ENCODE peak calls at places on chromosomes 7 and 10, in nine cellular contexts. One of them, this sample, is unnamed.

GRCh38 chr7:1531979-1532455 is 1.5 kb downstream of the MAFK start:
- DNase-seq in CD4-positive, alpha-beta T cell: no peak
- DNase-seq in DMS153: peak
- DNase-seq in T-helper 2 cell: no peak
- DNase-seq in tibial nerve: no peak
- DNase-seq in stimulated activated CD8-positive, alpha-beta memory T cell treated with anti-CD3 and anti-CD28 coated beads, Interleukin-7, amount 100 ng/mL, for 1 hour: no peak
- DNase-seq in caudate nucleus: no peak
- DNase-seq in DMS79: peak
- DNase-seq in pons: no peak
- DNase-seq in this sample: no peak

GRCh38 chr7:46450425-46450824 is 529.4 kb upstream of the IGFBP3 start:
- DNase-seq in CD4-positive, alpha-beta T cell: no peak
- DNase-seq in DMS153: no peak
- DNase-seq in T-helper 2 cell: no peak
- DNase-seq in tibial nerve: no peak
- DNase-seq in stimulated activated CD8-positive, alpha-beta memory T cell treated with anti-CD3 and anti-CD28 coated beads, Interleukin-7, amount 100 ng/mL, for 1 hour: no peak
- DNase-seq in caudate nucleus: no peak
- DNase-seq in DMS79: no peak
- DNase-seq in pons: no peak
- DNase-seq in this sample: no peak

GRCh38 chr10:44575601-44576380 is 190.9 kb upstream of the CXCL12 start:
- DNase-seq in CD4-positive, alpha-beta T cell: no peak
- DNase-seq in DMS153: no peak
- DNase-seq in T-helper 2 cell: no peak
- DNase-seq in tibial nerve: no peak
- DNase-seq in stimulated activated CD8-positive, alpha-beta memory T cell treated with anti-CD3 and anti-CD28 coated beads, Interleukin-7, amount 100 ng/mL, for 1 hour: no peak
- DNase-seq in caudate nucleus: no peak
- DNase-seq in DMS79: no peak
- DNase-seq in pons: no peak
- DNase-seq in this sample: no peak

GRCh38 chr10:5744849-5745248 is 60.2 kb downstream of the TASOR2 start:
- DNase-seq in CD4-positive, alpha-beta T cell: no peak
- DNase-seq in DMS153: no peak
- DNase-seq in T-helper 2 cell: no peak
- DNase-seq in tibial nerve: no peak
- DNase-seq in stimulated activated CD8-positive, alpha-beta memory T cell treated with anti-CD3 and anti-CD28 coated beads, Interleukin-7, amount 100 ng/mL, for 1 hour: no peak
- DNase-seq in caudate nucleus: no peak
- DNase-seq in DMS79: no peak
- DNase-seq in pons: no peak
- DNase-seq in this sample: no peak

GRCh38 chr10:84118395-84119006 is 20.8 kb upstream of the GHITM start:
- DNase-seq in CD4-positive, alpha-beta T cell: no peak
- DNase-seq in DMS153: no peak
- DNase-seq in T-helper 2 cell: no peak
- DNase-seq in tibial nerve: no peak
- DNase-seq in stimulated activated CD8-positive, alpha-beta memory T cell treated with anti-CD3 and anti-CD28 coated beads, Interleukin-7, amount 100 ng/mL, for 1 hour: no peak
- DNase-seq in caudate nucleus: no peak
- DNase-seq in DMS79: no peak
- DNase-seq in pons: no peak
- DNase-seq in this sample: no peak

GRCh38 chr10:74018241-74018640 is 20.3 kb downstream of the VCL start:
- DNase-seq in CD4-positive, alpha-beta T cell: no peak
- DNase-seq in DMS153: no peak
- DNase-seq in T-helper 2 cell: no peak
- DNase-seq in tibial nerve: no peak
- DNase-seq in stimulated activated CD8-positive, alpha-beta memory T cell treated with anti-CD3 and anti-CD28 coated beads, Interleukin-7, amount 100 ng/mL, for 1 hour: no peak
- DNase-seq in caudate nucleus: no peak
- DNase-seq in DMS79: no peak
- DNase-seq in pons: no peak
- DNase-seq in this sample: no peak

GRCh38 chr10:31864834-31865518 is 63.7 kb downstream of the ARHGAP12 start:
- DNase-seq in CD4-positive, alpha-beta T cell: no peak
- DNase-seq in DMS153: no peak
- DNase-seq in T-helper 2 cell: no peak
- DNase-seq in tibial nerve: no peak
- DNase-seq in stimulated activated CD8-positive, alpha-beta memory T cell treated with anti-CD3 and anti-CD28 coated beads, Interleukin-7, amount 100 ng/mL, for 1 hour: no peak
- DNase-seq in caudate nucleus: no peak
- DNase-seq in DMS79: no peak
- DNase-seq in pons: peak
- DNase-seq in this sample: no peak

GRCh38 chr7:38525857-38526256 is 105.3 kb downstream of the AMPH start:
- DNase-seq in CD4-positive, alpha-beta T cell: no peak
- DNase-seq in DMS153: no peak
- DNase-seq in T-helper 2 cell: no peak
- DNase-seq in tibial nerve: no peak
- DNase-seq in stimulated activated CD8-positive, alpha-beta memory T cell treated with anti-CD3 and anti-CD28 coated beads, Interleukin-7, amount 100 ng/mL, for 1 hour: no peak
- DNase-seq in caudate nucleus: no peak
- DNase-seq in DMS79: no peak
- DNase-seq in pons: no peak
- DNase-seq in this sample: no peak

GRCh38 chr7:148480479-148481146 is 110.0 kb upstream of the C7orf33 start:
- DNase-seq in CD4-positive, alpha-beta T cell: no peak
- DNase-seq in DMS153: no peak
- DNase-seq in T-helper 2 cell: no peak
- DNase-seq in tibial nerve: no peak
- DNase-seq in stimulated activated CD8-positive, alpha-beta memory T cell treated with anti-CD3 and anti-CD28 coated beads, Interleukin-7, amount 100 ng/mL, for 1 hour: no peak
- DNase-seq in caudate nucleus: no peak
- DNase-seq in DMS79: no peak
- DNase-seq in pons: no peak
- DNase-seq in this sample: no peak

GRCh38 chr10:68501691-68502090 is 25.6 kb downstream of the SLC25A16 start:
- DNase-seq in CD4-positive, alpha-beta T cell: no peak
- DNase-seq in DMS153: no peak
- DNase-seq in T-helper 2 cell: no peak
- DNase-seq in tibial nerve: no peak
- DNase-seq in stimulated activated CD8-positive, alpha-beta memory T cell treated with anti-CD3 and anti-CD28 coated beads, Interleukin-7, amount 100 ng/mL, for 1 hour: no peak
- DNase-seq in caudate nucleus: no peak
- DNase-seq in DMS79: no peak
- DNase-seq in pons: no peak
- DNase-seq in this sample: no peak